ENCODE peak calls at places on chromosomes 4 and X, in six cellular contexts. J is A549, O is EL, U is choroid plexus epithelial cell, A is iris pigment epithelial cell, H is EH. D is an unnamed sample.

GRCh38 chr4:1092026-1092982 is 21.1 kb downstream of the RNF212 start:
- DNase-seq in U (no peak), H (no peak), A (no peak), O (no peak), J (no peak), D (no peak)

GRCh38 chr4:13888112-13888511 is 260.6 kb upstream of the BOD1L1 start:
- DNase-seq in U (peak), H (peak), O (peak), A (peak), J (no peak), D (peak)

GRCh38 chr4:118154643-118155042 is 120.4 kb downstream of the NDST3 start:
- DNase-seq in A (peak), J (no peak), H (peak), U (peak), O (peak), D (no peak)

GRCh38 chrX:13719192-13719856 is 15.1 kb downstream of the TRAPPC2 start:
- DNase-seq in A (peak), O (no peak), J (no peak), H (no peak), U (peak), D (no peak)

GRCh38 chr4:185920691-185921260 is 108.8 kb upstream of the SORBS2 start:
- DNase-seq in A (no peak), O (no peak), H (no peak), U (no peak), J (no peak), D (no peak)

GRCh38 chr4:168319486-168320019 is 1.0 kb upstream of the DDX60 start:
- DNase-seq in J (no peak), H (no peak), A (no peak), U (no peak), O (peak), D (no peak)

GRCh38 chr4:7767526-7767925 is 172.1 kb downstream of the AFAP1 start:
- DNase-seq in H (no peak), J (no peak), O (no peak), U (no peak), A (no peak), D (no peak)

GRCh38 chrX:7927259-7928167 is at the start of gene PNPLA4:
- DNase-seq in J (peak), H (peak), U (peak), A (peak), O (peak), D (peak)

GRCh38 chr4:8274772-8275241 is 5.3 kb downstream of the HTRA3 start:
- DNase-seq in U (peak), A (peak), H (peak), O (peak), J (no peak), D (peak)

GRCh38 chr4:143654571-143654970 is 45.9 kb downstream of the FREM3 start:
- DNase-seq in A (no peak), H (no peak), J (no peak), U (no peak), O (no peak), D (no peak)

GRCh38 chr4:71538528-71538927 is 199.7 kb downstream of the SLC4A4 start:
- DNase-seq in H (no peak), J (no peak), U (no peak), O (no peak), A (no peak), D (no peak)

GRCh38 chr4:169185133-169185956 is 85.4 kb downstream of the SH3RF1 start:
- DNase-seq in H (no peak), A (peak), O (no peak), J (no peak), U (peak), D (no peak)

GRCh38 chr4:11261066-11261850 is 167.4 kb downstream of the HS3ST1 start:
- DNase-seq in A (no peak), O (no peak), H (no peak), U (no peak), J (no peak), D (no peak)

GRCh38 chr4:121711263-121712000 is 14.7 kb upstream of the ANXA5 start:
- DNase-seq in J (peak), O (peak), A (peak), U (peak), H (peak), D (peak)

GRCh38 chr4:128477540-128477939 is 189.9 kb upstream of the PGRMC2 start:
- DNase-seq in A (no peak), H (no peak), U (no peak), J (no peak), O (no peak), D (no peak)

GRCh38 chr4:153465583-153465921 is 608 bp upstream of the TMEM131L start:
- DNase-seq in A (peak), J (peak), O (peak), U (peak), H (peak), D (peak)

GRCh38 chr4:47926667-47927258 is 12.4 kb upstream of the NFXL1 start:
- DNase-seq in U (peak), A (peak), H (peak), O (peak), J (peak), D (peak)

GRCh38 chrX:13432376-13432775 is 112.5 kb upstream of the ATXN3L start:
- DNase-seq in A (peak), U (peak), O (peak), J (no peak), H (peak), D (peak)

GRCh38 chrX:104156630-104157529 is at the start of gene SLC25A53:
- DNase-seq in J (peak), U (peak), O (peak), H (peak), A (peak), D (peak)

GRCh38 chr4:85482000-85482738 is 7.2 kb downstream of the ARHGAP24 start:
- DNase-seq in H (no peak), J (no peak), A (no peak), O (no peak), U (no peak), D (no peak)

GRCh38 chrX:82218361-82218760 is 1016.5 kb downstream of the SH3BGRL start:
- DNase-seq in J (no peak), H (no peak), U (peak), A (peak), O (no peak), D (no peak)

GRCh38 chr4:67273676-67274075 is 271.6 kb downstream of the CENPC start:
- DNase-seq in J (no peak), U (no peak), O (no peak), A (no peak), H (no peak), D (no peak)

GRCh38 chr4:99321241-99322191 is at the start of gene ADH1B:
- DNase-seq in O (no peak), U (peak), J (no peak), H (no peak), A (no peak), D (no peak)

GRCh38 chr4:7803992-7804758 is 135.5 kb downstream of the AFAP1 start:
- DNase-seq in A (peak), O (peak), H (peak), J (peak), U (peak), D (peak)

GRCh38 chr4:52869196-52869595 is 7.1 kb downstream of the RASL11B start:
- DNase-seq in H (peak), A (peak), O (no peak), J (no peak), U (peak), D (peak)

GRCh38 chrX:104565791-104566687 is at the start of gene IL1RAPL2:
- DNase-seq in A (peak), H (peak), J (peak), U (peak), O (peak), D (no peak)

GRCh38 chrX:29687687-29688086 is 527.7 kb upstream of the MAGEB2 start:
- DNase-seq in A (peak), J (no peak), H (peak), U (peak), O (peak), D (peak)

GRCh38 chr4:83025563-83025962 is 9.4 kb upstream of the COPS4 start:
- DNase-seq in H (peak), O (no peak), J (no peak), A (no peak), U (no peak), D (no peak)

GRCh38 chrX:53280703-53281320 is 572 bp downstream of the IQSEC2 start:
- DNase-seq in J (no peak), A (peak), O (peak), U (peak), H (peak), D (peak)

GRCh38 chr4:82320351-82320750 is 53.4 kb downstream of the HNRNPD start:
- DNase-seq in J (no peak), U (peak), A (peak), H (peak), O (peak), D (no peak)

GRCh38 chrX:19121466-19121865 is 802 bp downstream of the ADGRG2 start:
- DNase-seq in A (no peak), O (no peak), H (no peak), J (no peak), U (no peak), D (no peak)

GRCh38 chr4:164446516-164446915 is 307.4 kb upstream of the SMIM31 start:
- DNase-seq in H (no peak), O (no peak), J (no peak), A (peak), U (peak), D (no peak)

GRCh38 chrX:136209016-136209738 is 42.0 kb downstream of the MAP7D3 start:
- DNase-seq in U (peak), A (peak), J (peak), O (peak), H (peak), D (peak)

GRCh38 chr4:130703211-130703920 is 1607.4 kb downstream of the C4orf33 start:
- DNase-seq in A (no peak), H (no peak), O (peak), J (no peak), U (no peak), D (no peak)

GRCh38 chr4:89797117-89797516 is 39.8 kb downstream of the SNCA start:
- DNase-seq in H (peak), J (no peak), O (peak), A (peak), U (peak), D (peak)

D was measured in GM03348.